ENCODE peak calls at places on chromosomes 13 and 19, in seven cellular contexts. One of them, this sample, is unnamed. For H3K9me3, the result is how much of the 10 kb centered on the place peaks cover.

GRCh38 chr19:29927944-29928669 is 13.9 kb upstream of the URI1 start:
- DNase-seq in stomach: no peak
- DNase-seq in mucosa of descending colon: no peak
- DNase-seq in breast epithelium: no peak
- DNase-seq in cardiac muscle cell: no peak
- DNase-seq in PC-3: no peak
- DNase-seq in AG04450: no peak
- DNase-seq in this sample: no peak

GRCh38 chr13:107835339-107836018 is 379.9 kb downstream of the LIG4 start:
- DNase-seq in mucosa of descending colon: no peak
- DNase-seq in AG04450: peak
- DNase-seq in breast epithelium: no peak
- DNase-seq in PC-3: peak
- DNase-seq in cardiac muscle cell: peak
- DNase-seq in stomach: no peak
- DNase-seq in this sample: no peak

GRCh38 chr13:73908809-73909208 is 225.4 kb downstream of the KLF12 start:
- DNase-seq in mucosa of descending colon: no peak
- DNase-seq in stomach: no peak
- DNase-seq in breast epithelium: no peak
- DNase-seq in AG04450: no peak
- DNase-seq in PC-3: no peak
- DNase-seq in cardiac muscle cell: no peak
- DNase-seq in this sample: no peak

GRCh38 chr13:112752711-112753541 is 63.1 kb downstream of the ATP11A start:
- DNase-seq in breast epithelium: no peak
- DNase-seq in PC-3: no peak
- DNase-seq in stomach: no peak
- DNase-seq in cardiac muscle cell: no peak
- DNase-seq in AG04450: no peak
- DNase-seq in mucosa of descending colon: no peak
- DNase-seq in this sample: no peak

GRCh38 chr13:98481511-98481951 is 95.4 kb downstream of the STK24 start:
- DNase-seq in cardiac muscle cell: no peak
- DNase-seq in breast epithelium: no peak
- DNase-seq in stomach: no peak
- DNase-seq in PC-3: no peak
- DNase-seq in AG04450: no peak
- DNase-seq in mucosa of descending colon: no peak
- DNase-seq in this sample: no peak

GRCh38 chr19:1189419-1189818 is 15.4 kb upstream of the SBNO2 start:
- DNase-seq in PC-3: peak
- DNase-seq in breast epithelium: no peak
- DNase-seq in cardiac muscle cell: no peak
- DNase-seq in mucosa of descending colon: no peak
- DNase-seq in stomach: no peak
- DNase-seq in AG04450: no peak
- DNase-seq in this sample: no peak

GRCh38 chr19:17557461-17557860 is 2.0 kb downstream of the COLGALT1 start:
- DNase-seq in mucosa of descending colon: no peak
- DNase-seq in cardiac muscle cell: no peak
- DNase-seq in PC-3: no peak
- DNase-seq in breast epithelium: no peak
- DNase-seq in AG04450: no peak
- DNase-seq in stomach: no peak
- DNase-seq in this sample: no peak

GRCh38 chr13:44068737-44069136 is 189.0 kb downstream of the LACC1 start:
- DNase-seq in cardiac muscle cell: peak
- DNase-seq in stomach: no peak
- DNase-seq in mucosa of descending colon: no peak
- DNase-seq in AG04450: peak
- DNase-seq in breast epithelium: no peak
- DNase-seq in PC-3: peak
- DNase-seq in this sample: no peak

GRCh38 chr13:111577429-111577828 is 257.0 kb downstream of the TEX29 start:
- DNase-seq in breast epithelium: no peak
- DNase-seq in stomach: no peak
- DNase-seq in cardiac muscle cell: no peak
- DNase-seq in mucosa of descending colon: no peak
- DNase-seq in AG04450: no peak
- DNase-seq in PC-3: no peak
- DNase-seq in this sample: no peak

GRCh38 chr13:113113846-113114271 is 8.3 kb downstream of the F7 start:
- DNase-seq in stomach: no peak
- DNase-seq in cardiac muscle cell: no peak
- DNase-seq in PC-3: no peak
- DNase-seq in AG04450: no peak
- DNase-seq in mucosa of descending colon: no peak
- DNase-seq in breast epithelium: peak
- DNase-seq in this sample: no peak

GRCh38 chr19:7605490-7606222 is 10.0 kb downstream of the CAMSAP3 start:
- DNase-seq in stomach: no peak
- DNase-seq in cardiac muscle cell: peak
- DNase-seq in AG04450: no peak
- DNase-seq in mucosa of descending colon: no peak
- DNase-seq in breast epithelium: no peak
- DNase-seq in PC-3: peak
- DNase-seq in this sample: peak

GRCh38 chr19:3931041-3931440 is 1.8 kb upstream of the NMRK2 start:
- DNase-seq in mucosa of descending colon: peak
- DNase-seq in breast epithelium: no peak
- DNase-seq in AG04450: no peak
- DNase-seq in stomach: peak
- DNase-seq in cardiac muscle cell: no peak
- DNase-seq in PC-3: no peak
- DNase-seq in this sample: peak

GRCh38 chr13:41500501-41500900 is 43.2 kb downstream of the RGCC start:
- DNase-seq in mucosa of descending colon: peak
- DNase-seq in cardiac muscle cell: no peak
- DNase-seq in breast epithelium: no peak
- DNase-seq in PC-3: peak
- DNase-seq in AG04450: no peak
- DNase-seq in stomach: no peak
- DNase-seq in this sample: no peak

GRCh38 chr13:76019421-76020044 is 383.4 kb downstream of the LMO7 start:
- DNase-seq in AG04450: no peak
- DNase-seq in stomach: no peak
- DNase-seq in breast epithelium: no peak
- DNase-seq in cardiac muscle cell: no peak
- DNase-seq in PC-3: peak
- DNase-seq in mucosa of descending colon: peak
- DNase-seq in this sample: no peak

GRCh38 chr19:8302357-8302691 is 5.8 kb downstream of the CD320 start:
- DNase-seq in AG04450: no peak
- DNase-seq in mucosa of descending colon: no peak
- DNase-seq in cardiac muscle cell: no peak
- DNase-seq in stomach: peak
- DNase-seq in PC-3: no peak
- DNase-seq in breast epithelium: peak
- DNase-seq in this sample: peak

GRCh38 chr19:27974082-27974513 is 1238.9 kb downstream of the UQCRFS1 start:
- DNase-seq in cardiac muscle cell: peak
- DNase-seq in mucosa of descending colon: peak
- DNase-seq in PC-3: peak
- DNase-seq in breast epithelium: no peak
- DNase-seq in stomach: peak
- DNase-seq in AG04450: no peak
- DNase-seq in this sample: peak

GRCh38 chr19:45924891-45925447 is 10.4 kb upstream of the NANOS2 start:
- DNase-seq in cardiac muscle cell: no peak
- DNase-seq in PC-3: peak
- DNase-seq in mucosa of descending colon: no peak
- DNase-seq in AG04450: no peak
- DNase-seq in stomach: no peak
- DNase-seq in breast epithelium: no peak
- DNase-seq in this sample: no peak

GRCh38 chr13:112712451-112712881 is 22.6 kb downstream of the ATP11A start:
- DNase-seq in cardiac muscle cell: no peak
- DNase-seq in mucosa of descending colon: no peak
- DNase-seq in AG04450: no peak
- DNase-seq in breast epithelium: no peak
- DNase-seq in stomach: no peak
- DNase-seq in PC-3: no peak
- DNase-seq in this sample: no peak

GRCh38 chr19:50794778-50795664 is 4.8 kb downstream of the ACP4 start:
- DNase-seq in mucosa of descending colon: no peak
- DNase-seq in breast epithelium: no peak
- DNase-seq in PC-3: peak
- DNase-seq in stomach: no peak
- DNase-seq in cardiac muscle cell: no peak
- DNase-seq in AG04450: no peak
- DNase-seq in this sample: no peak

GRCh38 chr19:4019578-4019977 is 12.0 kb downstream of the PIAS4 start:
- DNase-seq in AG04450: no peak
- DNase-seq in breast epithelium: no peak
- DNase-seq in cardiac muscle cell: no peak
- DNase-seq in stomach: peak
- DNase-seq in mucosa of descending colon: no peak
- DNase-seq in PC-3: no peak
- DNase-seq in this sample: no peak

GRCh38 chr19:14563989-14564650 is 7.7 kb downstream of the NDUFB7 start:
- DNase-seq in mucosa of descending colon: peak
- DNase-seq in AG04450: no peak
- DNase-seq in PC-3: peak
- DNase-seq in stomach: no peak
- DNase-seq in cardiac muscle cell: peak
- DNase-seq in breast epithelium: no peak
- DNase-seq in this sample: peak

GRCh38 chr19:13022111-13022858 is 27.0 kb downstream of the NFIX start:
- DNase-seq in cardiac muscle cell: peak
- DNase-seq in stomach: no peak
- DNase-seq in PC-3: no peak
- DNase-seq in mucosa of descending colon: peak
- DNase-seq in AG04450: peak
- DNase-seq in breast epithelium: no peak
- DNase-seq in this sample: peak

GRCh38 chr13:103517066-103517767 is 451.0 kb upstream of the SLC10A2 start:
- DNase-seq in AG04450: no peak
- DNase-seq in cardiac muscle cell: no peak
- DNase-seq in PC-3: no peak
- DNase-seq in mucosa of descending colon: peak
- DNase-seq in stomach: no peak
- DNase-seq in breast epithelium: no peak
- DNase-seq in this sample: no peak

GRCh38 chr19:919157-920050 is 2.3 kb downstream of the KISS1R start:
- DNase-seq in breast epithelium: no peak
- DNase-seq in AG04450: no peak
- DNase-seq in PC-3: peak
- DNase-seq in stomach: no peak
- DNase-seq in cardiac muscle cell: no peak
- DNase-seq in mucosa of descending colon: peak
- DNase-seq in this sample: no peak

GRCh38 chr19:49502866-49503581 is 6.8 kb downstream of the RPS11 start:
- DNase-seq in stomach: peak
- DNase-seq in cardiac muscle cell: peak
- DNase-seq in mucosa of descending colon: peak
- DNase-seq in breast epithelium: no peak
- DNase-seq in PC-3: peak
- DNase-seq in AG04450: peak
- DNase-seq in this sample: peak

GRCh38 chr19:47280183-47280797 is 5.6 kb downstream of the INAFM1 start:
- DNase-seq in AG04450: no peak
- DNase-seq in mucosa of descending colon: peak
- DNase-seq in cardiac muscle cell: peak
- DNase-seq in PC-3: peak
- DNase-seq in breast epithelium: no peak
- DNase-seq in stomach: peak
- DNase-seq in this sample: no peak

GRCh38 chr13:99371956-99372355 is 64.8 kb upstream of the GPR183 start:
- DNase-seq in cardiac muscle cell: no peak
- DNase-seq in stomach: no peak
- DNase-seq in breast epithelium: no peak
- DNase-seq in AG04450: no peak
- DNase-seq in mucosa of descending colon: no peak
- DNase-seq in PC-3: no peak
- DNase-seq in this sample: peak

GRCh38 chr13:109572389-109572788 is 214.0 kb downstream of the IRS2 start:
- DNase-seq in stomach: no peak
- DNase-seq in cardiac muscle cell: no peak
- DNase-seq in mucosa of descending colon: no peak
- DNase-seq in AG04450: no peak
- DNase-seq in breast epithelium: no peak
- DNase-seq in PC-3: no peak
- DNase-seq in this sample: no peak

GRCh38 chr19:17873661-17874422 is 2.1 kb downstream of the SLC5A5 start:
- DNase-seq in breast epithelium: no peak
- DNase-seq in AG04450: no peak
- DNase-seq in stomach: peak
- DNase-seq in cardiac muscle cell: peak
- DNase-seq in PC-3: peak
- DNase-seq in mucosa of descending colon: peak
- DNase-seq in this sample: peak

GRCh38 chr13:50376895-50377575 is 361.8 kb downstream of the KCNRG start:
- DNase-seq in AG04450: no peak
- DNase-seq in mucosa of descending colon: peak
- DNase-seq in stomach: no peak
- DNase-seq in PC-3: peak
- DNase-seq in breast epithelium: no peak
- DNase-seq in cardiac muscle cell: no peak
- DNase-seq in this sample: no peak
- TF ChIP-seq CTCF in AG04450: no peak
- TF ChIP-seq CTCF in mucosa of descending colon: no peak
- TF ChIP-seq CTCF in stomach: no peak
- TF ChIP-seq CTCF in PC-3: peak
- TF ChIP-seq CTCF in breast epithelium: no peak
- TF ChIP-seq CTCF in cardiac muscle cell: no peak
- TF ChIP-seq CTCF in this sample: no peak

DNA sequence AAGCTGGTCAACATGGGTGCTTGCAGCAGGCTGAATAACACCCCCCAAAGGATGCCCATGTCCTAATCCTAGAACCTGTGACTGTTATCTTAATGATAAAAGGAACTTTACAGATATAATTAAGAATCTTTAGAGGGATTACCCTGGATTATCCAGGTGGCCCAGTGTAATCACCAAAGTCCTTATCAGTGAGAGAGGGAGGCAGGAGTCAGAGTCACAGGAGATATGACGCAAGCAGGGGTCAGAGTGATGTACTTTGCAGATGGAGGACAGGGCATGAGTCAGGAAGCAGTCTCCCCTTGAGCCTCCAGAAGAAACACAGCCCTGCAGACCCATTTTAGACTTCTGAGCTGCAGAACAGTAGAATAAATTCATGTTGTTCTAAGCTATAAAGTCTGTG is 9.8 kb downstream of the ZNF606 start:
- DNase-seq in AG04450: no peak
- DNase-seq in cardiac muscle cell: no peak
- DNase-seq in mucosa of descending colon: no peak
- DNase-seq in breast epithelium: no peak
- DNase-seq in PC-3: no peak
- DNase-seq in stomach: no peak
- DNase-seq in this sample: no peak
- H3K9me3 ChIP-seq in AG04450: half or more
- H3K9me3 ChIP-seq in cardiac muscle cell: under half
- H3K9me3 ChIP-seq in mucosa of descending colon: half or more
- H3K9me3 ChIP-seq in breast epithelium: half or more
- H3K9me3 ChIP-seq in PC-3: half or more
- H3K9me3 ChIP-seq in stomach: half or more
- H3K9me3 ChIP-seq in this sample: under half

GRCh38 chr19:16338470-16339360 is 14.1 kb downstream of the KLF2 start:
- DNase-seq in AG04450: peak
- DNase-seq in stomach: no peak
- DNase-seq in breast epithelium: no peak
- DNase-seq in PC-3: peak
- DNase-seq in cardiac muscle cell: peak
- DNase-seq in mucosa of descending colon: no peak
- DNase-seq in this sample: no peak
- TF ChIP-seq CTCF in AG04450: peak
- TF ChIP-seq CTCF in stomach: no peak
- TF ChIP-seq CTCF in breast epithelium: no peak
- TF ChIP-seq CTCF in PC-3: no peak
- TF ChIP-seq CTCF in cardiac muscle cell: no peak
- TF ChIP-seq CTCF in mucosa of descending colon: no peak
- TF ChIP-seq CTCF in this sample: no peak

GRCh38 chr19:57071414-57071813 is 48.4 kb upstream of the USP29 start:
- DNase-seq in PC-3: no peak
- DNase-seq in mucosa of descending colon: no peak
- DNase-seq in cardiac muscle cell: no peak
- DNase-seq in AG04450: no peak
- DNase-seq in stomach: no peak
- DNase-seq in breast epithelium: no peak
- DNase-seq in this sample: no peak
- H3K9me3 ChIP-seq in PC-3: under half
- H3K9me3 ChIP-seq in mucosa of descending colon: half or more
- H3K9me3 ChIP-seq in cardiac muscle cell: under half
- H3K9me3 ChIP-seq in AG04450: half or more
- H3K9me3 ChIP-seq in stomach: half or more
- H3K9me3 ChIP-seq in breast epithelium: under half
- H3K9me3 ChIP-seq in this sample: under half